ENCODE peak calls at places on chromosomes 2 and 18, in eight cellular contexts. D is heart left ventricle; Z is mucosa of descending colon; A is left ventricle myocardium inferior; F is endodermal cell; J is neural progenitor cell; I is CD8-positive, alpha-beta memory T cell; G is BE2C. L is an unnamed sample. For H3K4me1, the result is how much of the 10 kb centered on the place peaks cover.

GRCh38 chr18:58271770-58272169 is 227.7 kb downstream of the NEDD4L start:
- DNase-seq in Z (no peak), A (no peak), I (no peak), F (no peak), G (no peak), D (no peak), J (no peak), L (no peak)

GRCh38 chr2:33322099-33322498 is 154.3 kb upstream of the RASGRP3 start:
- DNase-seq in A (no peak), J (no peak), I (no peak), G (no peak), F (no peak), D (no peak), Z (no peak), L (no peak)

GRCh38 chr2:63050916-63051794 is 525 bp downstream of the OTX1 start:
- DNase-seq in A (no peak), F (peak), J (peak), D (peak), Z (no peak), I (no peak), G (no peak), L (peak)

GRCh38 chr2:113886479-113887383 is 3.2 kb upstream of the ACTR3 start:
- DNase-seq in G (no peak), A (peak), J (no peak), D (no peak), Z (peak), I (no peak), F (no peak), L (peak)

GRCh38 chr2:47040662-47041061 is 114.4 kb downstream of the STPG4 start:
- DNase-seq in D (no peak), J (no peak), F (no peak), I (no peak), G (no peak), A (no peak), Z (no peak), L (no peak)

GRCh38 chr2:40300391-40300790 is 151.5 kb downstream of the SLC8A1 start:
- DNase-seq in G (no peak), F (no peak), D (no peak), A (no peak), J (no peak), Z (no peak), I (no peak), L (no peak)

GRCh38 chr2:240139666-240140393 is 628 bp downstream of the OTOS start:
- DNase-seq in I (no peak), D (peak), Z (peak), G (peak), J (peak), A (no peak), F (peak), L (no peak)

GRCh38 chr18:37507239-37507638 is 58.4 kb downstream of the CELF4 start:
- DNase-seq in Z (no peak), F (no peak), A (no peak), D (no peak), G (no peak), J (no peak), I (no peak), L (no peak)

GRCh38 chr18:3824101-3824500 is 374.1 kb downstream of the TGIF1 start:
- DNase-seq in D (no peak), I (no peak), F (no peak), J (no peak), A (no peak), Z (no peak), G (no peak), L (no peak)

DNA sequence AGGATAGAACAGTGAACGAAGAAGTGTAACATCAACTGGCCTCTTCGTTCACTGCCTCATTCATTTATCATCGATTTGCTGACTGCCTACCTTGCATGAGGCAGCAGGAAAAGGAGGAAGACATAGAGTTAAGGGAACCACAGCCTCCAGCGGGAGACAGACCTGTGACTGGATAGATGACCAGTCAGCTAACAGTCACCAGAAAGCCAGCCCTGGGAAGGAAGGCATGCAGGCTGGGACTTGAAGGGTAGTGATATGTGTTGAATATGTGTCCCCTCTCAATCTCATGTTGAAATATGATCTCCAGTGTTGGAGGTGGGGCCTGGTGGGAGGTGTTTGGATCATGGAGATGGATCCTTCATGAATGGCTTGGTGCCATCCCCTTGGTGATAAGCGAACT is 58.3 kb downstream of the CTIF start:
- DNase-seq in J (no peak), Z (no peak), G (no peak), A (no peak), F (no peak), I (no peak), D (no peak), L (peak)
- H3K4me1 ChIP-seq in J (under half), Z (under half), G (under half), A (half or more), F (under half), I (under half), D (under half), L (under half)

GRCh38 chr2:79180092-79180491 is 20.5 kb upstream of the REG3A start:
- DNase-seq in G (no peak), F (no peak), D (no peak), A (no peak), Z (no peak), J (peak), I (no peak), L (no peak)

GRCh38 chr2:79181617-79182016 is 22.1 kb upstream of the REG3A start:
- DNase-seq in D (no peak), J (no peak), Z (no peak), I (no peak), F (no peak), A (no peak), G (no peak), L (no peak)

DNA sequence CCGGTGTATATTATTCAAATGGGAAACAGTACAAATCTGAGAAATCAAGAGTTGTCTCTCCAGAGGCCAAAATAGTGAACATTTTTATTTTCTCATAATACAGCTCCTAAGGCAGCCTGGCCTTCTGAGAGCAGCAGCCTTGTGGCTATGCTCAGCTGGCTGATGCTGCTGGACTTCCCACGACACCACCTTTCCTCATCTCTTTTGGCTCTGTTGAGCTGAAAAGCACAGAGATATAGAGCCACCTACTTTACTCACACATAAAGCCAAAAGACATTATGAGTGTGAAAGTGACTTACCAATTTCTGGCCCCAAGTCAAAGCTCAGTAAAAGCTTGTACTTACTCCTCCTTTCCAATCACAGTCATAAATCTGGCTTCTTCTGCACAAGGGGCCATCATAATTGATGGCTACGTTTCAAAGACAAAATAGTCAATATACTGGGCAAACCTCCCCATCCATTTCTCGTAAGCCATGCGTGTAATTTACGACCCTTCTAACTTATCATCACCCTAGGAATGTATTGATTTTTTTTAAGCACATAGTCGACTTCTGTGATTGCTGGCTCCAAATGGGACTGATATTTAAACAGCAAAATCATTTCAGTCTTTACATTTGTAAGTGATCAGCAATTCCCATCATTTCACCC is 18.6 kb upstream of the REG3A start:
- DNase-seq in I (no peak), G (no peak), D (no peak), Z (no peak), F (no peak), A (no peak), J (no peak), L (no peak)
- H3K4me1 ChIP-seq in I (under half), G (under half), D (under half), Z (under half), F (under half), A (under half), J (under half), L (under half)

DNA sequence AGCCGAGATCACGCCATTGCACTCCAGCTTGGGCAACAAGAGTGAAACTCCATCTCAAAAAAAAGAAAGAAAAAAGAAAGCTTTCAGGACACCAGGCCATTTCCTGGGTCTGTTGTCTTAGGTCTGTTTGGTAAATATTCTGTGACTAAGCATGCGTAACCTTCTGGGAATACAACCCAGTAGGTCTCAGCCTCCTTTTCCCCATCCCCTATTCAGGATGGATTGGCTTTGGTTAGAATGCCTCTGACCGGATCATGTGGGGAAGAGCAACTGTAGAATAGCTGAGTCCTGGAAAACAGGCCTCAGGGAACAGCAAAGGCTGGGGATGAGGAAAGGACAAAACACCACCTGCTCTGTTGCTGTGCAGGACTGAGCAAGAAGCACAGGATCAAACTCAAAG is 1.6 kb upstream of the PDCL3 start:
- DNase-seq in I (no peak), G (no peak), D (no peak), J (no peak), F (no peak), A (no peak), Z (no peak), L (no peak)
- H3K4me1 ChIP-seq in I (under half), G (under half), D (under half), J (under half), F (under half), A (under half), Z (under half), L (under half)

DNA sequence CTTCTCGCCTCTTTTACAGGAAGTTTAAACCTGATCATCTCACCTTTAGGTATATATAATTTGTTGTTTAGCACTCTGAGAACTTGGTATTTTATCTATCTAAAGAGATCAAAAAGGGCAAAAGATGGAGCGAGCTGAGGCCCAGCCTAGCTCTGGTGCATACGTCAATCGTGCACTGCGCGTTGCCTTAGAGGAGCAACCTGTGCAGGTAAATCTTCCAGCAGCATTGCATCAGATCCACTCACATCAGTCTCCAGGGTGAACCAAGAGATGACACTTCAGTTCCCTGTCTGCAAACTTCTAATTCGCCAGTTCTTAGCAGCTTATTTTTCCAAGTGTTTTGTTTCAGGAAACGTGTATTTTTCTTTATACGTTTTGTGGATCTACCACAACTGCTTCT is 15.3 kb downstream of the BCL11A start:
- DNase-seq in J (no peak), A (no peak), F (no peak), D (no peak), I (no peak), Z (no peak), G (no peak), L (no peak)
- H3K4me1 ChIP-seq in J (half or more), A (half or more), F (under half), D (under half), I (under half), Z (under half), G (under half), L (half or more)

DNA sequence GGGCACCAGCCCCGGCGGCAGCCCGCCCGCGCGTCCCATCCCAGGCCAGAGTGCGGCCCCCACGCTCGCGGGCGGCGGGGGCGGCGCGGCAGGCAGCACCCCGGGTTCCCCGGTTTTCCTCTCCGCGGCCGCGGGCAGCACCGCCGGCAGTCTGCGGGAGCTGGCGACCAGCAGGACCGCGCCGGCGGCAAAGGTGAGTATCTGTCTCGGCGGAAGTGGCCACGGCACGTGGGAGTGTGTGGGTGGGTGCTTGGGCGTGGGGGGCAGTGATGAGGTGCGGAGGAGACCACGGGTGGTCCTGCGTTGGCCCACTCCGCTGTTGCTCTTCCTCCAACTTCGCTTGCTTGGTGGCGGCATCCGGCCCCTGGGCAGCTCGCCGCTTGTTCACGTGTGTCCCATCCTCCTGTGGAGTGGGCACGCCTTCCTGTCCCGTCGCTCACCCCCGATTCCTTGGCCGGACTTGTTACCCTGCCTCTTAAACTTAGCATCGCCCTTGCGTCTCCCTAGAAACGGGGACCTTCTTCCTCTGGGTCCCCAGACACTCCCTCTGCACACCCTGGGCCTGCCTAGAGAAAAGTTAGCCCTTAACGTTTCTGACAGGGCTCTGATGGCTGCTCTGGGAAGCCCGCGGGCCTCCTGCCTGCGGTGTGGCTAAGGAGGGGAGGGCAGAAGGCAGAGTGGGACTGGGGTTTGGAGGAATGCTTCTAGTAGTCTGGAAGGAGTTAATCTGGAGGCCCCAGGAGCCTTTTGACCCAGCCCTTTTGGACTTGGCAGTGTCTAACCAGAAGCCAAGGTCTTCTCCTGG is 1.1 kb downstream of the SH3RF3 start:
- DNase-seq in F (peak), Z (no peak), G (no peak), J (peak), D (no peak), I (peak), A (no peak), L (no peak)
- H3K4me1 ChIP-seq in F (under half), Z (under half), G (under half), J (under half), D (under half), I (under half), A (under half), L (under half)

DNA sequence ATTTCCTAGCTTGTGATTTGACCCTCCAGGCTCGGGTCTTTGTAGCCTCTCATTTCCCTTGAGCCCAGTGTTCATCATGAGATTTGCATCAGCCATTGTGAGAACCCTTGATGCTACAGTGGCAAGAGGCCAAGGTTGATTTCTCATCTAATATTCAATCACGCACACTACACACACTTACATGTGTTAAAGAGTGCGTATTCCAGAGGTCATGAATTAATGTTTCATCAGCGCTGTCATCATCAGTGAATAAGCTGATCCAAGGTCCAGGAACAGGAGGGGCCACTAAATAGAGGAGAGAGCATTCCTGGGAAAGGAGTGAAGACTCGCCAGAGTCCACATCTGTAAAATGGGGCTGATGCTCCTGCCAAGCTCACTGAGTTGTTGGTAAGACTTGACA is 276.1 kb upstream of the SIX2 start:
- DNase-seq in F (no peak), D (no peak), A (no peak), Z (no peak), G (no peak), I (no peak), J (no peak), L (no peak)
- H3K4me1 ChIP-seq in F (under half), D (under half), A (under half), Z (under half), G (under half), I (under half), J (under half), L (under half)

DNA sequence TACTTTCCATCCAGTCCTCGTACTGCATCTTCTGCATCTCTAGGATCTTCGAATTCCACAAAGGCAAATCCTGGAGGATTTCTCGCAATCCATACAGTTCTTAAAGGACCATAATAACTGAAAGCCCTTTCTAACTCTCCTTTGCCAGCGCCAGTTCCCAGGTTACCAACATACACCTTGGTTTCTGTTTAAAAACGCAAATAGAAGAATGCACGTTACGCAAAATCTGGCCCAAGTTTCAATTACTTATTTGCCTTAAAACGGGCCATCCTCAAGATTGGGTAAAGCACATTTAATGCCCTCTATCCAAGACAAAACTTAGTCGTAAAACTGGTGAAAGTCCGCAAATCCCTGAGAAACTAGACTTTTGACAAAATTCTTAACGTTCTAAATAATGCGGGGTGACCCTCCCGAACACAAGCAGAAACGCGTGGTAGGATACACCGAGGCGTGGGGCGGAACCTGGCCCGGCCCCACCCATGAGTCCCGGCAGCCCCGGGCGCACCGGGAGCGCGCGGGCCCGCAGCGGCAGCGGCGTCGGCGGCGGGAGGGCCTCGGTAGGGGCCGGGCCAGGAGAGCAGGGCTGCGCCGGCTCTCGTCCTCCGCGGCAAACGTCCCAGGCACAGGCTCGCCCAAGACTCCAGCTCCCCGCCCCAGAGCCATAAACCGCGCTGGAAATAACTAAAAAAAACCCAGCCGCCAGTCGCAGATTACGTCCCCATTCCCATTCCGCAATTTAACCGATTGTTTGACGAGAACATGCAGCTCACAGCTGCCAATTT is 959 bp downstream of the SRSF7 start:
- DNase-seq in G (peak), J (peak), A (peak), D (peak), Z (peak), F (no peak), I (peak), L (no peak)
- H3K4me1 ChIP-seq in G (under half), J (under half), A (half or more), D (under half), Z (under half), F (under half), I (half or more), L (under half)

GRCh38 chr18:11324510-11324909 is 175.1 kb upstream of the PIEZO2 start:
- DNase-seq in Z (no peak), A (no peak), D (no peak), I (no peak), G (no peak), J (no peak), F (no peak), L (no peak)
- H3K4me1 ChIP-seq in Z (under half), A (under half), D (under half), I (under half), G (under half), J (under half), F (under half), L (under half)

GRCh38 chr2:9140570-9141378 is 65.8 kb upstream of the ASAP2 start:
- DNase-seq in Z (no peak), I (no peak), G (no peak), A (no peak), F (no peak), J (no peak), D (no peak), L (no peak)
- H3K4me1 ChIP-seq in Z (under half), I (under half), G (under half), A (under half), F (under half), J (under half), D (under half), L (under half)

DNA sequence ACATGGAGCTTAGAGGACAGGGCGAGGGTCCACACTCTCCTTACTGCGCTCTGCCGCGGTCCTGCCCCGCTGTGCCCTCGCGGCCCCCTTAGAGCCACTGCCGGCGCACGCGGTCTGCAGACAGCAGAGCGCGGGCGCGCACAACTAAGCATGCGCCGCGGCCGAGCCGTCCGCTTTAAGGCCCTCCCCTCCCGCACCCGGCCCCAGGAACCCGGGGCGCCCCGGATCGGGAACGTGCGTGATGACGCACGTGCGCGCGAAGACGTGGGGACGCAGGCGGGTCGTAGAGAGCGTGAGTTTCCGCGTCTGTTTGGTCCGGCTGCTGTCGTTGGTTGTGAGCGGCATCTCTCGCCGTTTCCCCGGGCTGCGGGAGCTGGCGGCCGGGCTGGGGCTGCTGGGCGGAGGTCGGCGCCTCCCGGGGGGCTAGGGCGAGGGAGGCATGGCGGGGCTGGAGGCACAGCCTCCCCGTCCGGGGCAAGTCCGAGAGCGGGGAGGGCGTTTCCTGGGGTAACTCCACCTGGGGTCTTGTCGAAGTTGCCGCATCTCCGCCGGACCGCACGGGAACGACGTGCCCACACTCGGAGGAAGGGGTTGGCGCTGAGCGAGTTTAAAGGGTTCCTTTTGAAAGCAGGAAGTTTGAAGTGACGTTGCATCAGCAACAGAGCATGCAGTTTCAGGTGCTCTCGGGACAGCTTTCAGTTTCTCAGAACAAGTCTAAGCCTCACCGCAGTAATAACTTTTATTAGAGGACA is at the start of gene RHBDD1:
- DNase-seq in J (peak), A (peak), F (peak), G (peak), Z (peak), I (peak), D (peak), L (peak)
- H3K4me1 ChIP-seq in J (under half), A (under half), F (under half), G (under half), Z (under half), I (half or more), D (under half), L (under half)

L was measured in foreskin keratinocyte.